ENCODE peak calls at places on chromosome 19, in six cellular contexts. One of them, this sample, is unnamed. For H3K4me1, the result is how much of the 10 kb centered on the place peaks cover.

GRCh38 chr19:29841559-29842367 is 30.0 kb downstream of the CCNE1 start:
- DNase-seq in neuronal stem cell: peak
- DNase-seq in heart right ventricle: no peak
- DNase-seq in fibroblast of lung: peak
- DNase-seq in thoracic aorta: no peak
- DNase-seq in CD8-positive, alpha-beta memory T cell: no peak
- DNase-seq in this sample: no peak

GRCh38 chr19:46637224-46637623 is 1.2 kb upstream of the GNG8 start:
- DNase-seq in neuronal stem cell: no peak
- DNase-seq in heart right ventricle: no peak
- DNase-seq in fibroblast of lung: no peak
- DNase-seq in thoracic aorta: no peak
- DNase-seq in CD8-positive, alpha-beta memory T cell: no peak
- DNase-seq in this sample: no peak

GRCh38 chr19:362683-363082 is 18.1 kb upstream of the MIER2 start:
- DNase-seq in neuronal stem cell: no peak
- DNase-seq in heart right ventricle: no peak
- DNase-seq in fibroblast of lung: no peak
- DNase-seq in thoracic aorta: no peak
- DNase-seq in CD8-positive, alpha-beta memory T cell: no peak
- DNase-seq in this sample: no peak

GRCh38 chr19:27885361-27885760 is 1327.6 kb downstream of the UQCRFS1 start:
- DNase-seq in neuronal stem cell: no peak
- DNase-seq in heart right ventricle: no peak
- DNase-seq in fibroblast of lung: no peak
- DNase-seq in thoracic aorta: no peak
- DNase-seq in CD8-positive, alpha-beta memory T cell: no peak
- DNase-seq in this sample: no peak

GRCh38 chr19:19279062-19279612 is 6.0 kb upstream of the TM6SF2 start:
- DNase-seq in neuronal stem cell: no peak
- DNase-seq in heart right ventricle: no peak
- DNase-seq in fibroblast of lung: no peak
- DNase-seq in thoracic aorta: no peak
- DNase-seq in CD8-positive, alpha-beta memory T cell: no peak
- DNase-seq in this sample: no peak

GRCh38 chr19:15640294-15640903 is at the start of gene CYP4F3:
- DNase-seq in neuronal stem cell: no peak
- DNase-seq in heart right ventricle: peak
- DNase-seq in fibroblast of lung: no peak
- DNase-seq in thoracic aorta: no peak
- DNase-seq in CD8-positive, alpha-beta memory T cell: no peak
- DNase-seq in this sample: peak

GRCh38 chr19:10764340-10764894 is 46.5 kb downstream of the DNM2 start:
- DNase-seq in neuronal stem cell: no peak
- DNase-seq in heart right ventricle: no peak
- DNase-seq in fibroblast of lung: no peak
- DNase-seq in thoracic aorta: no peak
- DNase-seq in CD8-positive, alpha-beta memory T cell: no peak
- DNase-seq in this sample: peak

GRCh38 chr19:30807263-30807662 is 435.1 kb downstream of the ZNF536 start:
- DNase-seq in neuronal stem cell: no peak
- DNase-seq in heart right ventricle: no peak
- DNase-seq in fibroblast of lung: no peak
- DNase-seq in thoracic aorta: no peak
- DNase-seq in CD8-positive, alpha-beta memory T cell: no peak
- DNase-seq in this sample: no peak

GRCh38 chr19:51719251-51719901 is 4.4 kb downstream of the HAS1 start:
- DNase-seq in neuronal stem cell: no peak
- DNase-seq in heart right ventricle: no peak
- DNase-seq in fibroblast of lung: no peak
- DNase-seq in thoracic aorta: no peak
- DNase-seq in CD8-positive, alpha-beta memory T cell: no peak
- DNase-seq in this sample: no peak

GRCh38 chr19:10908380-10908960 is 20.0 kb downstream of the YIPF2 start:
- DNase-seq in neuronal stem cell: no peak
- DNase-seq in heart right ventricle: no peak
- DNase-seq in fibroblast of lung: no peak
- DNase-seq in thoracic aorta: no peak
- DNase-seq in CD8-positive, alpha-beta memory T cell: no peak
- DNase-seq in this sample: no peak

GRCh38 chr19:5958074-5958850 is 19.7 kb downstream of the RANBP3 start:
- DNase-seq in neuronal stem cell: no peak
- DNase-seq in heart right ventricle: no peak
- DNase-seq in fibroblast of lung: no peak
- DNase-seq in thoracic aorta: no peak
- DNase-seq in CD8-positive, alpha-beta memory T cell: no peak
- DNase-seq in this sample: no peak

GRCh38 chr19:57830071-57830602 is at the start of gene ZNF587B:
- DNase-seq in neuronal stem cell: peak
- DNase-seq in heart right ventricle: peak
- DNase-seq in fibroblast of lung: peak
- DNase-seq in thoracic aorta: no peak
- DNase-seq in CD8-positive, alpha-beta memory T cell: no peak
- DNase-seq in this sample: peak

DNA sequence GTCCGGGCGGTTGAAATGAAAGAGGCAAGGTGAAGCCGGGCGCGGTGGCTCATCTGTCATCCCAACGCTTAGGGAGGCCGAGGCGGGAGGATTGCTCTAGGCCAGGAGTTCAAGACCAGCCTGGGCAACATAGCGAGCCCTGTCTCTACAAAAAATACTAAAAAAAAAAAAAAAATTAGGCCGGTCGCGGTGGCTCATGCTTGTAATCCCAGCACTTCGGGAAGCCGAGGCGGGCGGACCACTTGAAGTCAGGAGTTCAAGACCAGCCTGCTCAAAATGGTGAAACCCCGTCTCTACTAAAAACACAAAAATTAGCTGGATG is 256 bp upstream of the GARIN5A start:
- DNase-seq in neuronal stem cell: no peak
- DNase-seq in heart right ventricle: no peak
- DNase-seq in fibroblast of lung: no peak
- DNase-seq in thoracic aorta: no peak
- DNase-seq in CD8-positive, alpha-beta memory T cell: no peak
- DNase-seq in this sample: no peak
- H3K27ac ChIP-seq in neuronal stem cell: no peak
- H3K27ac ChIP-seq in heart right ventricle: no peak
- H3K27ac ChIP-seq in fibroblast of lung: no peak
- H3K27ac ChIP-seq in thoracic aorta: no peak
- H3K27ac ChIP-seq in CD8-positive, alpha-beta memory T cell: peak
- H3K27ac ChIP-seq in this sample: peak

GRCh38 chr19:8468761-8469458 is 24.1 kb downstream of the HNRNPM start:
- DNase-seq in neuronal stem cell: no peak
- DNase-seq in heart right ventricle: no peak
- DNase-seq in fibroblast of lung: peak
- DNase-seq in thoracic aorta: no peak
- DNase-seq in CD8-positive, alpha-beta memory T cell: no peak
- DNase-seq in this sample: no peak
- H3K4me1 ChIP-seq in neuronal stem cell: under half
- H3K4me1 ChIP-seq in heart right ventricle: under half
- H3K4me1 ChIP-seq in fibroblast of lung: under half
- H3K4me1 ChIP-seq in thoracic aorta: under half
- H3K4me1 ChIP-seq in CD8-positive, alpha-beta memory T cell: under half
- H3K4me1 ChIP-seq in this sample: under half

DNA sequence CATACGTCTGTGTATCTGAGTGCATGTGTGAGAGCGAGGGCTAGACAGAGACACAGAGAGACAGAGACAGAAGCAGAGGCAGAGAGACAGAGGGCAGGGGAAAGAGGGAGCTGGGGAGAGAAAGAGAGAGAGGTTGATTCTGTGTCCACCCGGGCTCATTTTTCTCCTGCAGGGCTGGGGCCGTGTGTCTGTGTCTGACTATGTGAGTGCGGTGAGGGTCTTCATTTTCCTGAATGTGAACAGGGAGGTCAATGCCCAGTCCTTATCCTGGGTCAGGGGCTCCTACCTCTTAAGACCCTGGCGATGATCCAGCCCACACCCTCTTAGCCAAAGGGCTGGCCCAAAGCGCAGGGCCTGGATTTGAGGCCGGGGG is 17.7 kb downstream of the LRRC4B start:
- DNase-seq in neuronal stem cell: no peak
- DNase-seq in heart right ventricle: no peak
- DNase-seq in fibroblast of lung: no peak
- DNase-seq in thoracic aorta: no peak
- DNase-seq in CD8-positive, alpha-beta memory T cell: no peak
- DNase-seq in this sample: no peak
- H3K4me3 ChIP-seq in neuronal stem cell: peak
- H3K4me3 ChIP-seq in heart right ventricle: no peak
- H3K4me3 ChIP-seq in fibroblast of lung: no peak
- H3K4me3 ChIP-seq in thoracic aorta: peak
- H3K4me3 ChIP-seq in CD8-positive, alpha-beta memory T cell: no peak
- H3K4me3 ChIP-seq in this sample: no peak

GRCh38 chr19:16764793-16765433 is 45.3 kb downstream of the NWD1 start:
- DNase-seq in neuronal stem cell: no peak
- DNase-seq in heart right ventricle: no peak
- DNase-seq in fibroblast of lung: no peak
- DNase-seq in thoracic aorta: no peak
- DNase-seq in CD8-positive, alpha-beta memory T cell: no peak
- DNase-seq in this sample: no peak

GRCh38 chr19:16769385-16769784 is 49.7 kb downstream of the NWD1 start:
- DNase-seq in neuronal stem cell: no peak
- DNase-seq in heart right ventricle: no peak
- DNase-seq in fibroblast of lung: no peak
- DNase-seq in thoracic aorta: no peak
- DNase-seq in CD8-positive, alpha-beta memory T cell: no peak
- DNase-seq in this sample: no peak

GRCh38 chr19:16760990-16761389 is 41.3 kb downstream of the NWD1 start:
- DNase-seq in neuronal stem cell: no peak
- DNase-seq in heart right ventricle: no peak
- DNase-seq in fibroblast of lung: no peak
- DNase-seq in thoracic aorta: no peak
- DNase-seq in CD8-positive, alpha-beta memory T cell: no peak
- DNase-seq in this sample: no peak

DNA sequence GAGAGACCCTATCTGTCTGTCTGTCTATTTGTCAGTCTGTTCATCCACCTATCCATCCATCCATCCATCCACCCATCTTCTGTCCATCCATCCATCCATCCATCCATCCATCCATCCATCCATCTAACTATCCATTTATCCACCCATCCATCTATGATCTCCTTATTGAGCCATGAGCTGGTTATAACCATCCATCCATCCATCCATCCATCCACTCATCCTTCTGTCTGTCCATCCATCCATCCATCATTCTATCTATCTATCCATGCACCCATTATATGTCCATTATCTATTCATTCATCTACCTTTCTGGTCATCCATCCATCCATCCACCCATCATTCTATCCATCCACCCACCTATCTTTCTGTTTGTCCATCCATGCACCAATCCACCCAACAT is 44.6 kb downstream of the NWD1 start:
- DNase-seq in neuronal stem cell: no peak
- DNase-seq in heart right ventricle: no peak
- DNase-seq in fibroblast of lung: no peak
- DNase-seq in thoracic aorta: no peak
- DNase-seq in CD8-positive, alpha-beta memory T cell: no peak
- DNase-seq in this sample: no peak
- H3K27ac ChIP-seq in neuronal stem cell: no peak
- H3K27ac ChIP-seq in heart right ventricle: no peak
- H3K27ac ChIP-seq in fibroblast of lung: no peak
- H3K27ac ChIP-seq in thoracic aorta: no peak
- H3K27ac ChIP-seq in CD8-positive, alpha-beta memory T cell: no peak
- H3K27ac ChIP-seq in this sample: no peak

GRCh38 chr19:4390862-4391693 is 9.3 kb downstream of the SH3GL1 start:
- DNase-seq in neuronal stem cell: no peak
- DNase-seq in heart right ventricle: no peak
- DNase-seq in fibroblast of lung: peak
- DNase-seq in thoracic aorta: no peak
- DNase-seq in CD8-positive, alpha-beta memory T cell: no peak
- DNase-seq in this sample: peak

GRCh38 chr19:4390017-4390861 is 10.1 kb downstream of the SH3GL1 start:
- DNase-seq in neuronal stem cell: no peak
- DNase-seq in heart right ventricle: no peak
- DNase-seq in fibroblast of lung: peak
- DNase-seq in thoracic aorta: no peak
- DNase-seq in CD8-positive, alpha-beta memory T cell: no peak
- DNase-seq in this sample: no peak

GRCh38 chr19:4389511-4390016 is 10.8 kb downstream of the SH3GL1 start:
- DNase-seq in neuronal stem cell: no peak
- DNase-seq in heart right ventricle: no peak
- DNase-seq in fibroblast of lung: no peak
- DNase-seq in thoracic aorta: no peak
- DNase-seq in CD8-positive, alpha-beta memory T cell: no peak
- DNase-seq in this sample: no peak

GRCh38 chr19:4388171-4389063 is 11.9 kb downstream of the SH3GL1 start:
- DNase-seq in neuronal stem cell: no peak
- DNase-seq in heart right ventricle: no peak
- DNase-seq in fibroblast of lung: no peak
- DNase-seq in thoracic aorta: no peak
- DNase-seq in CD8-positive, alpha-beta memory T cell: no peak
- DNase-seq in this sample: no peak

DNA sequence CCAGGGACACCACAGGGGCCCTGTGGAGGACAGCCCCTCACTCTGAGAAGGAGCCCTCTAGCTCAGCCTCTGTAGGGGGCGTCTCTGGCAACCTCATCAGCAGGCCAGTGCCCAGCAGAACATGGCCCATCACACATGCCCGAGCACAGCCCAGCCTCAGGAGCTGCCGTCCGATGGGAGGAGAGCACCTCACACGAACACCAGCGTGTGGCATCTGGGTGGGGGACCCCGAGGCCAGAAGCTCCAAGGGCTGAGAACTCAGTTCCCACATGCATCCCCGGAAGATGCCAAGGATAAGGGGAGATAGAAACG is 11.3 kb downstream of the SH3GL1 start:
- DNase-seq in neuronal stem cell: no peak
- DNase-seq in heart right ventricle: no peak
- DNase-seq in fibroblast of lung: no peak
- DNase-seq in thoracic aorta: no peak
- DNase-seq in CD8-positive, alpha-beta memory T cell: no peak
- DNase-seq in this sample: no peak
- H3K4me1 ChIP-seq in neuronal stem cell: under half
- H3K4me1 ChIP-seq in heart right ventricle: half or more
- H3K4me1 ChIP-seq in fibroblast of lung: under half
- H3K4me1 ChIP-seq in thoracic aorta: half or more
- H3K4me1 ChIP-seq in CD8-positive, alpha-beta memory T cell: under half
- H3K4me1 ChIP-seq in this sample: half or more

GRCh38 chr19:13244920-13245319 is 94.7 kb downstream of the IER2 start:
- DNase-seq in neuronal stem cell: no peak
- DNase-seq in heart right ventricle: no peak
- DNase-seq in fibroblast of lung: no peak
- DNase-seq in thoracic aorta: no peak
- DNase-seq in CD8-positive, alpha-beta memory T cell: no peak
- DNase-seq in this sample: no peak

GRCh38 chr19:13238891-13239534 is 88.8 kb downstream of the IER2 start:
- DNase-seq in neuronal stem cell: no peak
- DNase-seq in heart right ventricle: no peak
- DNase-seq in fibroblast of lung: no peak
- DNase-seq in thoracic aorta: no peak
- DNase-seq in CD8-positive, alpha-beta memory T cell: no peak
- DNase-seq in this sample: no peak

GRCh38 chr19:13240312-13241022 is 90.3 kb downstream of the IER2 start:
- DNase-seq in neuronal stem cell: no peak
- DNase-seq in heart right ventricle: no peak
- DNase-seq in fibroblast of lung: no peak
- DNase-seq in thoracic aorta: no peak
- DNase-seq in CD8-positive, alpha-beta memory T cell: no peak
- DNase-seq in this sample: no peak

GRCh38 chr19:13243971-13244370 is 93.8 kb downstream of the IER2 start:
- DNase-seq in neuronal stem cell: no peak
- DNase-seq in heart right ventricle: no peak
- DNase-seq in fibroblast of lung: no peak
- DNase-seq in thoracic aorta: no peak
- DNase-seq in CD8-positive, alpha-beta memory T cell: no peak
- DNase-seq in this sample: no peak

GRCh38 chr19:13241321-13242104 is 91.3 kb downstream of the IER2 start:
- DNase-seq in neuronal stem cell: no peak
- DNase-seq in heart right ventricle: no peak
- DNase-seq in fibroblast of lung: no peak
- DNase-seq in thoracic aorta: no peak
- DNase-seq in CD8-positive, alpha-beta memory T cell: peak
- DNase-seq in this sample: no peak
- H3K4me3 ChIP-seq in neuronal stem cell: no peak
- H3K4me3 ChIP-seq in heart right ventricle: no peak
- H3K4me3 ChIP-seq in fibroblast of lung: no peak
- H3K4me3 ChIP-seq in thoracic aorta: no peak
- H3K4me3 ChIP-seq in CD8-positive, alpha-beta memory T cell: no peak
- H3K4me3 ChIP-seq in this sample: no peak